ENCODE peak calls at places on chromosomes 11 and 22, in four cellular contexts. U is astrocyte, V is HCT116, N is vagina. K is an unnamed sample.

GRCh38 chr11:24298126-24298525 is 198.7 kb upstream of the LUZP2 start:
- DNase-seq in V (no peak), U (no peak), N (no peak), K (no peak)

GRCh38 chr11:20118209-20118608 is 42.1 kb downstream of the DBX1 start:
- DNase-seq in V (no peak), N (no peak), U (no peak), K (no peak)

GRCh38 chr22:38973289-38974169 is 8.6 kb upstream of the APOBEC3B start:
- DNase-seq in U (peak), N (no peak), V (no peak), K (no peak)

GRCh38 chr22:35335936-35336781 is 36.5 kb downstream of the TOM1 start:
- DNase-seq in U (no peak), V (no peak), N (no peak), K (no peak)

GRCh38 chr11:125431009-125431408 is 65.1 kb downstream of the FEZ1 start:
- DNase-seq in V (no peak), N (no peak), U (no peak), K (no peak)

GRCh38 chr22:46367707-46368191 is 32.2 kb downstream of the TRMU start:
- DNase-seq in N (no peak), V (peak), U (peak), K (no peak)

GRCh38 chr11:15336016-15336415 is 221.3 kb downstream of the INSC start:
- DNase-seq in V (no peak), N (no peak), U (no peak), K (no peak)

GRCh38 chr11:92131289-92131890 is 93.2 kb upstream of the FAT3 start:
- DNase-seq in V (no peak), N (no peak), U (peak), K (no peak)

GRCh38 chr22:39528080-39528661 is 4.4 kb downstream of the RPS19BP1 start:
- DNase-seq in U (no peak), V (no peak), N (no peak), K (no peak)

GRCh38 chr11:61728940-61729219 is 23.6 kb upstream of the MYRF start:
- DNase-seq in U (peak), V (peak), N (no peak), K (no peak)

GRCh38 chr11:3052109-3052479 is 5.1 kb downstream of the CARS1 start:
- DNase-seq in V (no peak), U (no peak), N (no peak), K (no peak)

DNA sequence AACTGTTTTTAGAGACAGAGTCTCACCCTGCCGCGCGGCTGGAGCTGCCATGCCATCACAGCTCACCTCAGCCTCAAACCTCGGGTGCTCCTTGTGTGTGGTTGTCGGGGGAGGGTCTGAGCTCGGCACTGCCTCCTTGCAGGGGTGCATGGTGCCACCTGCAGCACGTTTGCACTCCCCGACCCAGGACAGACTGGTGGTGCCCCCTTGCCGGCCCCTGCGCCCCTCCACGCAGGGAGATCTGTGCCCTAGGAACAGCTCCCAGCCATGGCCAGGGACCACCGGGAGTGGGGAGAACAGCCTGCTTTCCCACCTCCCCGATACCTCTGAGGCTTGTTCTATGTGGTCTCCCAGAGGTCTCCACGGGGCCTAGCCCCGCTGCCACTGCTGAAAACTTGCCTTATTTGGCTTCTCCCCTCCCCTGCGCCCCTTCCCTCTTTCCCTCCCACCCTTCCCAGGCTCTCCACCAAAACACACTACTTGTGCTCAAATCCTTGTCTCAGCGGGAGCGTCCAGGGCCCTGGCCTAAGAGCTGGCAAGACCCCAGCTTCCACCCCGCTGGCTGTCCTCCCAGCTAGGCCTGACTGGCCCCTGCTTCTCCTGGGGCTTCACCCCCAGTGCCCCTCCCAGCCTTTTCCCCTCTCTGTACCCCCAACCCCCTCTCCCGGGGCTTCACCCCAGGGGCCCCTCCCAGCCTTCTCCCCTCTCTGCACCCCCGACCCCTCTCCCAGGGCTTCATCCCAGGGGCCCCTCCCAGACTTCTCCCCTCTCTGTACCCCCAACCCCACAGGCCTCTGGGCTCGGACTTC is 13.4 kb upstream of the TPCN2 start:
- DNase-seq in N (no peak), V (no peak), U (no peak), K (no peak)
- H3K27ac ChIP-seq in N (peak), V (no peak), U (no peak), K (peak)

GRCh38 chr22:49124588-49124987 is 703.1 kb downstream of the BRD1 start:
- DNase-seq in N (no peak), U (no peak), V (no peak), K (no peak)

GRCh38 chr22:49119551-49119952 is 708.1 kb downstream of the BRD1 start:
- DNase-seq in V (no peak), N (no peak), U (no peak), K (no peak)

GRCh38 chr22:49123621-49124192 is 704.0 kb downstream of the BRD1 start:
- DNase-seq in U (no peak), N (no peak), V (no peak), K (no peak)
- H3K4me3 ChIP-seq in U (no peak), N (no peak), V (no peak), K (no peak)

DNA sequence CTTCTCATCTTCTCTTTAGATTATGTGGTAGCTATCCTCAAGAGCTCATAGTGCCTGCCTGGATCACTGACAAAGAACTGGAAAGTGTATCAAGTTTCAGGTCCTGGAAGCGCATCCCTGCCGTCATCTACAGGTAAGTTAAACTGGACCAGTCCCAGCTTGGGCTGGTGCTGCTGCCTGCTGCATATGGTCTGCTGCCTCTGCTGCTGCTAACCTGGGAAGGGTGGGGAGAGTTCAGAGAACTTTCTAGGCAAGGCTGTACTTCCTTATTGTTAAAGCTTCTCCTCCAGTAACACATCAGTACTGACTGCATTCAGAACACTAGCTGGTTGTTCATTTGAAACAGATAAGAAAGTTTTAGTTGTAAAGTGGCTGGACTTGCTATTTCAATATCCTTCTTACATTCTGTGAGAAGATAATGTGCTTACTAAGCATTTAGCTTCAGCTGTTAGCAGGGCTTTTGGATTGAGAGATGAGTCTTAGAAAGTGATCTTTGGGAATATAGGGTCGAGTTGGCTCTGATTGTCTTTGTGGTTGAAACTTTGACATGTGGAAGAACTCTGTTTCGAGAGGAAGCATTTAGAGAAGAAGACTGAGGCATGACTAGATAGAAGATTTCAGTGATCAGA is 77.3 kb upstream of the HORMAD2 start:
- DNase-seq in N (no peak), U (no peak), V (no peak), K (no peak)
- H3K27ac ChIP-seq in N (no peak), U (no peak), V (no peak), K (no peak)

DNA sequence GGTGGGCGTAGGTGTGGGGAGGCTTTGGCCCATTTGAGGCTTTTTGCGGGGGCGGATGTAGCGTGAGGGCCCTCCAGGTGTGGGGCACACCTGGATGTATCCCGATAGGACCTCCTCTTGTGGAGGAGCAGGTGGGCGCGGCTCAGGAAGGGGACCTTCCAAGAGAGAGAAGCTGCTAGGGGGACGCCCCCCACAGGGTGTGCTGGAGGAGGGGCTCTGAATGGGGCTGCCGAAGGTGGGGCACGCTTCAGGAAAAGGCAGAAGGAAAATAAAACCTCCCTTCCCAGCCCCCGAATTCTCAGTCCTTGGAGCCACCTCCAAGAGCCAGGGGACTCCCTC is 621 bp downstream of the SGSM1 start:
- DNase-seq in V (no peak), N (no peak), U (no peak), K (no peak)
- H3K4me3 ChIP-seq in V (peak), N (peak), U (no peak), K (peak)

DNA sequence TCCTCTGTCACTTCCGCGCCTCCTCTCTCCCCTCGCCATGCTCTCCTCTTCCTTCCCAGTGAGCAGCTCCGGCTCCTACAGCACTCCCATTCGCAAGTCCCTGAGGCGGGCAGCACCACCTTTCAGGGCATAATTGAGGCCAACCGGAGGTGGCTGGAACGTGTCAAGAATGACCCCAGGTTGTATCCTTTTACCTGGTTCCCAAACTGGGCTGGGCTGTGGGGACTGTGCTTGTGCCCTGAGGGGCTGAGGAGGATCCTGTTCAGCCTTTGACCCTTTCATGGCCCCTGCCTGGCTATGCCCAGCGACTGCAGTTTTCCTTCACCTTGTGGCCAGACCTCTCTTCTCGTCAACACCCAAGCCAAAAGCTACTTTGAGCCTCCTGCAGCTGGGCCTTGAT is 84.1 kb downstream of the CEP164 start:
- DNase-seq in V (no peak), N (no peak), U (no peak), K (no peak)
- H3K27ac ChIP-seq in V (no peak), N (no peak), U (no peak), K (no peak)

DNA sequence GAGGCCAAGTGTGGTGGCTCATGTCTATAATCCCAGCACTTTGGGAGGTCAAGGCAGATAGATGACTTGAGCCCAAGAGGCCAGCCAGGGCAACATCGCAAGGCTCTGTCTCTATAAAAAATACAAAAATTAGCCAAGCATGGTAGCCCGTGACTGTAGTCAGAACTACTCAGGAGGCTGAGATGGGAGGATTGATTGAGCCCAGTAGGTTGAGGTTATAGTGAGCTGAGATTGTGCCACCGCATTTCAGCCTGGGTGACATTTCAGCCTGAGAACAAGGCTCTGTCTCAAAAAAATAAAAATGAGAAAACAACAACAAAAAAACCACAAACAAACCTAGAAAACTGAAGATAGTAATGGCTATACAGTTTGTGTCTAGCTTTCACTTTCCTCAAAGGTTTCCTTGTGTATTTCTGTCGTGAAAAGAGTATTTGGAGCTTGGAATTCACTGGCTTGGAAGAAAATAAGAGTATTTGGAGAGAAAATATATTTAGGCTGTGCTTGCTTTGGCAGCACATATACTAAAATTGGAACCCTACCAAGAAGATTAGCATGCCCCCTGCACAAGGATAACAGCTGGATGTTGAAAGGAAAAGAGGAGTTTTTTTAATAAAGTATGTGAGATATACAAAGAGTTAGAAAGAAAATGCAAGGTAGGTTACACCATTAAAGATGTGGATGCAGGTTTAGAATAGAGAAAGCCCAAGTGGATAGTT is 3.9 kb upstream of the BIRC3 start:
- DNase-seq in U (no peak), N (no peak), V (no peak), K (no peak)
- H3K4me3 ChIP-seq in U (peak), N (peak), V (peak), K (peak)

GRCh38 chr11:88354909-88355308 is 17.4 kb upstream of the CTSC start:
- DNase-seq in N (no peak), U (no peak), V (no peak), K (no peak)
- H3K27ac ChIP-seq in N (no peak), U (no peak), V (no peak), K (no peak)

DNA sequence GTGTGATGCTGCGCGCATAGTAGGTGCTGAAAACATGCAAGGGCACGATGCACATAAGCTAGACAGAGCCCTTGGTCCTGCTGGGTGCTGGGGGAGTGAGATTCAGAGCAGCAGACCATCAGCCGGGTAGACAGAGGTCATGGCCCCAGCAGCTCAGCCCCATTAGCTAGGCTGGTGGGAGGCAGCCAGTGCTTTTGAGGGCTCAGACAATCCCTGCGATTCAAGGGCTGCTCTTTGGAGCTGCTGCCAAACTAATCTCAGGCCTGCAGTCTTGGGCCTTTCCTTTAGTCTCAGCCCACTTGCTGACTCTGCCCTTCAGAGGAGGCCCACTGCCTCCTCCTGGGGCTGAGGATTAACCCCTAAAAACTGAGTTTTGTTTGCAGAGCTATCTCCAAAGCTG is 256.7 kb upstream of the CADM1 start:
- DNase-seq in N (no peak), V (no peak), U (no peak), K (no peak)
- H3K4me3 ChIP-seq in N (no peak), V (no peak), U (no peak), K (peak)

DNA sequence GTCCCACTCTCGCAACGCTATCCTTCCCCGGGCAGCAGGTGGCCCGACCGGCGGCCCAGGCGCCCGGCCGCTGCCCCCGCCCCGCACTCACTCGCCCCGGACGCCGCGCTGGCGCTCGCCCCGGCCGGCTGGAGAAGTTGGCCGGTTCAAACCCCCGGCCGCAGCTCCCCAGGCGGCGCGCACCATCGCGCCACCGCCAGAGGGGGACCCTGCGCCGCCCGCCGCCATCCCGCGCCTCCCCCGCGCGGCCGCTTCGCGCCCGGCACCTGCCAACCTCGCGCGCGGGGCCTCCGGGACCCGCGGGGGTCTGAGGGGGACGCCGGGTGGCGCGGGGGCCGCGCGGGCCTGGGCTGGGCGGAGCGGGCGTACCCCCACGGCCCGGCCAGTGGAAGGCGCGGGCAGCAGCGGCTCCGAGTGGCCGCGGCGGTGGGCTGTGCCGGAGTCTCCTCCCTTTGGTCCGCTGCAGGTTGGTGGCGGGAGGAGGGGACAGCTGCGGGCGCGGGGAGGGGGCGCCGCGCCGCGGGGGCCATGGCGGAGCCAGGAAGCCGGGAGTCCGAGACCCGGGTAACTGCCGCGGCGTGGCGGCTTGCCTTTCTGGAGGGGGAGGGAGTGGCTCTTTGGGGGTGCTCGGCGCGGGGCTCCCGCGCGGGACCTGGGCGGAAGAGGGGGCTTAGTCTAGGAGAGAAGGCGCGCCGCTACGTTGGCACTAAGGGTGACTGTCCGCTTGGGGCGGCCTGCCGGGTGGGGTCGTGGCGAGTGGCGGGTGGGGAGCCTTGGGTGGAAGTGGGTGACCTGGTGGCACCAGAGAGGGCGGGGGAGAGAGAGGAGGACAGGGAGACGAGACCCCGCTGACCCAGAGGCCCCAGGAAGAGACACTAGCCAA is at the start of the genes MPST and TST:
- DNase-seq in U (peak), N (no peak), V (no peak), K (peak)
- H3K27ac ChIP-seq in U (peak), N (peak), V (peak), K (peak)

GRCh38 chr22:24427500-24428164 is at the start of gene ADORA2A:
- DNase-seq in N (no peak), U (no peak), V (no peak), K (no peak)
- H3K4me3 ChIP-seq in N (peak), U (no peak), V (no peak), K (no peak)